ENCODE peak calls at places on chromosomes 5 and 9, in five cellular contexts. D, H, M, I and C are unnamed samples.
A peak's percentile ranks its signal among the peaks of the same experiment; 100 is the strongest.

GRCh38 chr9:116156621-116157314 is 3.2 kb downstream of the PAPPA start:
- DNase-seq in H (no peak), D (peak; percentile 12), M (no peak), I (peak; percentile 88), C (peak; percentile 81)

GRCh38 chr9:20599195-20599594 is 23.1 kb downstream of the MLLT3 start:
- DNase-seq in D (no peak), M (no peak), H (no peak), I (no peak), C (no peak)

GRCh38 chr9:70315389-70315788 is 56.6 kb downstream of the SMC5 start:
- DNase-seq in I (no peak), M (no peak), H (no peak), D (no peak), C (no peak)

GRCh38 chr5:135173662-135174290 is 139.7 kb upstream of the PITX1 start:
- DNase-seq in M (no peak), D (no peak), H (no peak), I (no peak), C (no peak)

GRCh38 chr5:168449166-168449565 is 37.1 kb upstream of the RARS1 start:
- DNase-seq in D (no peak), H (no peak), I (no peak), M (no peak), C (no peak)

GRCh38 chr9:126720661-126721530 is 83.9 kb upstream of the ZBTB43 start:
- DNase-seq in M (peak; percentile 46), D (no peak), H (no peak), I (no peak), C (no peak)

GRCh38 chr5:65914644-65915196 is 11.7 kb upstream of the ERBIN start:
- DNase-seq in I (no peak), D (peak; percentile 89), M (no peak), H (no peak), C (no peak)

GRCh38 chr9:4604678-4605095 is 57.4 kb upstream of the PLPP6 start:
- DNase-seq in D (peak; percentile 87), H (no peak), M (peak; percentile 74), I (no peak), C (no peak)

GRCh38 chr5:127820910-127821553 is 117.8 kb downstream of the CCDC192 start:
- DNase-seq in M (no peak), I (no peak), D (peak; percentile 54), H (no peak), C (no peak)

GRCh38 chr9:69249337-69249736 is 75.3 kb downstream of the TJP2 start:
- DNase-seq in H (no peak), I (no peak), M (no peak), D (no peak), C (no peak)

GRCh38 chr5:146340260-146341081 is 1.8 kb downstream of the POU4F3 start:
- DNase-seq in H (no peak), M (no peak), I (no peak), D (peak; percentile 15), C (no peak)

GRCh38 chr5:77171141-77171910 is 39.2 kb upstream of the PDE8B start:
- DNase-seq in D (no peak), I (no peak), H (no peak), M (no peak), C (no peak)

GRCh38 chr5:134440185-134440755 is 28.6 kb upstream of the CDKN2AIPNL start:
- DNase-seq in D (no peak), H (no peak), I (no peak), M (no peak), C (no peak)

GRCh38 chr5:125140855-125141254 is 394.4 kb upstream of the ZNF608 start:
- DNase-seq in H (no peak), M (no peak), I (no peak), D (peak; percentile 24), C (no peak)

GRCh38 chr5:52342361-52342760 is 445.4 kb upstream of the ITGA1 start:
- DNase-seq in I (no peak), H (no peak), M (no peak), D (no peak), C (no peak)

GRCh38 chr9:128420060-128420650 is 502 bp upstream of the CERCAM start:
- DNase-seq in D (peak; percentile 34), M (peak; percentile 77), H (peak; percentile 93), I (no peak), C (peak; percentile 90)

GRCh38 chr5:167587768-167588167 is 703.7 kb upstream of the WWC1 start:
- DNase-seq in M (no peak), H (no peak), D (peak; percentile 11), I (no peak), C (no peak)

GRCh38 chr5:132057498-132058255 is 2.8 kb upstream of the IL3 start:
- DNase-seq in H (no peak), D (no peak), M (peak; percentile 42), I (no peak), C (peak; percentile 30)

GRCh38 chr9:917730-918129 is 58.7 kb upstream of the DMRT3 start:
- DNase-seq in D (peak; percentile 53), H (no peak), I (no peak), M (no peak), C (no peak)

GRCh38 chr9:108083796-108084352 is 594.3 kb upstream of the KLF4 start:
- DNase-seq in M (no peak), D (no peak), I (no peak), H (no peak), C (no peak)

GRCh38 chr9:115142502-115143265 is 24.7 kb upstream of the TNC start:
- DNase-seq in I (no peak), H (no peak), M (no peak), D (no peak), C (no peak)

GRCh38 chr5:179975713-179976030 is 68.0 kb upstream of the TBC1D9B start:
- DNase-seq in M (no peak), I (no peak), H (no peak), D (no peak), C (no peak)

GRCh38 chr5:179974281-179974945 is 66.7 kb upstream of the TBC1D9B start:
- DNase-seq in M (no peak), D (no peak), H (no peak), I (no peak), C (no peak)

GRCh38 chr5:179973391-179973790 is 65.7 kb upstream of the TBC1D9B start:
- DNase-seq in I (no peak), M (no peak), D (no peak), H (no peak), C (no peak)

GRCh38 chr5:179978792-179979191 is 71.1 kb upstream of the TBC1D9B start:
- DNase-seq in D (no peak), M (no peak), I (no peak), H (no peak), C (no peak)

GRCh38 chr5:179974946-179975712 is 67.4 kb upstream of the TBC1D9B start:
- DNase-seq in H (peak; percentile 89), D (peak; percentile 46), M (no peak), I (no peak), C (no peak)
- H3K27ac ChIP-seq in H (peak overlapping the region; percentile 17), D (no peak overlapping the region), M (no peak overlapping the region), I (no peak overlapping the region), C (no peak overlapping the region)

GRCh38 chr9:112868956-112869594 is 21.6 kb downstream of the SLC46A2 start:
- DNase-seq in H (peak; percentile 28), D (no peak), M (no peak), I (no peak), C (no peak)

GRCh38 chr9:112867275-112867991 is 23.2 kb downstream of the SLC46A2 start:
- DNase-seq in H (no peak), I (no peak), M (no peak), D (peak; percentile 93), C (no peak)

GRCh38 chr9:112868461-112868860 is 22.2 kb downstream of the SLC46A2 start:
- DNase-seq in H (no peak), D (no peak), M (no peak), I (no peak), C (no peak)

GRCh38 chr9:112864982-112865381 is 25.7 kb downstream of the SLC46A2 start:
- DNase-seq in I (no peak), M (no peak), D (no peak), H (no peak), C (no peak)

DNA sequence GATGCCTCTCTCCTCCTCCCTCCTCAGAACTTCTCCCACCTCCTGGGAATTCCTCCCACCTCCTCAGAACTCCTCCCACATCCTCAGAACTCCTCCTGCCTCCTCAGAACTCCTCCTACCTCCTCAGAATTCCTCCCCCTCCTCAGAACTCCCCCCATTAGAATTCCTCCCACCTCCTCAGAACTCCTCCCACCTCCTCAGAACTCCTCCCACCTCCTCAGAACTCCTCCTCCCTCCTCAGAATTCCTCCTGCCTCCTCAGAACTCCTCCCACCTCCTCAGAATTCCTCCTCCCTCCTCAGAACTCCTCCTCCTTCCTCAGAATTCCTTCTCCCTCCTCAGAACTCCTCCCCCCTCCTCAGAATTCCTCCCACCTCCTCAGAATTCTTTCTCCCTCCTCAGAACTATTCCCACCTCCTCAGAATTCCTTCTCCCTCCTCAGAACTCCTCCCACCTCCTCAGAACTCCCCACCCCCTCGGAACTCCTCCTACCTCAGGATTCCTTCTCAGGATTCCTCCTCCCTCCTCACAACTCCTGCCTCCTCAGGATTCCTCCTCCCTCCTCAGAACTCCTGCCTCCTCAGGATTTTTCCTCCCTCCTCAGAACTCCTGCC is 23.9 kb downstream of the SLC46A2 start:
- DNase-seq in I (no peak), D (peak; percentile 81), H (no peak), M (no peak), C (no peak)
- H3K27ac ChIP-seq in I (no peak overlapping the region), D (peak overlapping the region; percentile 5), H (no peak overlapping the region), M (no peak overlapping the region), C (no peak overlapping the region)

GRCh38 chr9:35691757-35692301 is 2.1 kb upstream of the TPM2 start:
- DNase-seq in H (no peak), M (no peak), I (no peak), D (no peak), C (peak; percentile 63)
- H3K27ac ChIP-seq in H (peak overlapping the region; percentile 88), M (no peak overlapping the region), I (peak overlapping the region; percentile 96), D (no peak overlapping the region), C (no peak overlapping the region)

DNA sequence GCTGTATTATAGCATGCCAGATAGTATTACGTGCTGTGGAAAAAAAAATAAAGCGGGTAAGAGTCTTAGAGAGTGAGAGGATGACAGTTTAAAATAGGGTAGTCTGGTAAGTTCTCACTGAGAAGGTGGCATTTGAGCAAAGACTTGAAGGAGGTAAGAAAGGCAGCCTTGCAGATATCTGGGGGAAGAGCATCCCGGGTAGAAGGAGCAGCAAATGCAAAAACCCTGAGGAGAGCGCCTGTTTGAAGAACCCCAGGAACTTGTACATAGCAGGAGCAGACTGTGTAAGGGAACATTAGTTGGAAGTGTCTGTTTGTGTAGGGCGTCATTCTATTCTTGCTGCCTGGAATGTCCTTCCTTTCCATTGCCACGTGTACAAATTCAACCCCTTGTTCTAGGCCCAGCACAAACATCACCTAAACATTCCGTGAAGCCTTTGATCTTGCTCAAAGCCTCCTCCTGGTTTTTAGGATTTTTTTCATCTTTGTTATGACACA is 2.6 kb downstream of the AP3S1 start:
- DNase-seq in H (no peak), M (no peak), I (no peak), D (no peak), C (no peak)
- H3K27ac ChIP-seq in H (peak overlapping the region; percentile 24), M (no peak overlapping the region), I (no peak overlapping the region), D (no peak overlapping the region), C (no peak overlapping the region)